ENCODE peak calls at places on chromosomes 7 and 10, in nine cellular contexts. W is Right ventricle myocardium superior; V is stimulated activated naive CD8-positive, alpha-beta T cell treated with anti-CD3 and anti-CD28 coated beads, Interleukin-15, Interleukin-2, amounts not matched to agents 100 U/mL and 50 U/mL, for 24 hours; Z is lower lobe of right lung; U is heart right ventricle; A is RWPE2; G is Panc1; X is right cardiac atrium; T is WTC11. Q is an unnamed sample.

GRCh38 chr7:30366606-30367005 is 82.2 kb downstream of the ZNRF2 start:
- ATAC-seq in W (no peak), V (no peak), Z (no peak), U (no peak), A (no peak), G (no peak), X (no peak), T (no peak), Q (no peak)

GRCh38 chr7:22447008-22447407 is 53.0 kb downstream of the STEAP1B start:
- ATAC-seq in W (no peak), V (no peak), Z (no peak), U (no peak), A (no peak), G (no peak), X (no peak), T (no peak), Q (no peak)

GRCh38 chr7:138431517-138431916 is 28.5 kb upstream of the TRIM24 start:
- ATAC-seq in W (no peak), V (no peak), Z (no peak), U (no peak), A (no peak), G (no peak), X (no peak), T (no peak), Q (no peak)

GRCh38 chr7:138304071-138304320 is 156.1 kb upstream of the TRIM24 start:
- ATAC-seq in W (no peak), V (no peak), Z (no peak), U (no peak), A (no peak), G (no peak), X (no peak), T (no peak), Q (no peak)

GRCh38 chr10:87622290-87623004 is 37.2 kb upstream of the PAPSS2 start:
- ATAC-seq in W (no peak), V (no peak), Z (no peak), U (no peak), A (peak; percentile 27), G (peak; percentile 52), X (no peak), T (peak; percentile 73), Q (peak; percentile 60)

GRCh38 chr7:158431941-158432347 is 155.7 kb downstream of the PTPRN2 start:
- ATAC-seq in W (peak; percentile 88), V (peak; percentile 28), Z (peak; percentile 90), U (peak; percentile 75), A (peak; percentile 80), G (peak; percentile 86), X (peak; percentile 89), T (no peak), Q (no peak)

GRCh38 chr10:22713853-22714523 is 390 bp downstream of the PIP4K2A start:
- ATAC-seq in W (peak; percentile 36), V (peak; percentile 7), Z (peak; percentile 55), U (peak; percentile 66), A (no peak), G (peak; percentile 45), X (peak; percentile 36), T (peak; percentile 11), Q (peak; percentile 40)

GRCh38 chr7:138350701-138351357 is 109.2 kb upstream of the TRIM24 start:
- ATAC-seq in W (no peak), V (no peak), Z (no peak), U (no peak), A (no peak), G (no peak), X (no peak), T (no peak), Q (no peak)

GRCh38 chr7:155913311-155913710 is 101.0 kb upstream of the SHH start:
- ATAC-seq in W (no peak), V (no peak), Z (no peak), U (no peak), A (no peak), G (no peak), X (no peak), T (no peak), Q (no peak)